ENCODE peak calls at places on chromosomes 13 and 19, in seven cellular contexts. R is endothelial cell of umbilical vein, E is fibroblast of lung, X is neural progenitor cell, C is HCT116, G is hepatocyte, K is mammary epithelial cell. B is an unnamed sample. For H3K4me1, the result is how much of the 10 kb centered on the place peaks cover.

GRCh38 chr13:50713849-50714248 is 129.6 kb downstream of the DLEU7 start:
- DNase-seq in E (peak), K (peak), C (no peak), X (no peak), R (no peak), G (no peak), B (no peak)

GRCh38 chr13:23399254-23399796 is 34.2 kb downstream of the SACS start:
- DNase-seq in G (peak), X (peak), R (no peak), C (no peak), K (no peak), E (no peak), B (no peak)

GRCh38 chr13:59633290-59633689 is 530.4 kb downstream of the DIAPH3 start:
- DNase-seq in G (no peak), E (no peak), R (peak), X (no peak), C (no peak), K (no peak), B (no peak)

GRCh38 chr19:19554074-19555023 is 16.3 kb downstream of the CILP2 start:
- DNase-seq in K (no peak), E (peak), X (peak), C (no peak), G (peak), R (no peak), B (peak)

GRCh38 chr13:48437381-48437780 is 24.5 kb upstream of the LPAR6 start:
- DNase-seq in X (no peak), C (no peak), R (peak), E (peak), G (no peak), K (no peak), B (peak)

GRCh38 chr13:51905787-51906186 is 44.0 kb downstream of the CCDC70 start:
- DNase-seq in X (no peak), G (no peak), C (no peak), E (no peak), K (peak), R (no peak), B (no peak)

GRCh38 chr13:112106467-112107141 is 39.7 kb downstream of the SOX1 start:
- DNase-seq in K (no peak), C (no peak), G (no peak), E (no peak), X (peak), R (no peak), B (no peak)

GRCh38 chr13:91314888-91315287 is 32.6 kb upstream of the MIR17HG start:
- DNase-seq in E (no peak), K (no peak), C (no peak), G (no peak), X (no peak), R (no peak), B (no peak)

GRCh38 chr19:14933506-14933905 is 7.8 kb upstream of the OR7C2 start:
- DNase-seq in K (peak), C (no peak), G (no peak), R (no peak), E (no peak), X (no peak), B (no peak)

GRCh38 chr19:16899566-16900075 is 10.8 kb downstream of the F2RL3 start:
- DNase-seq in K (peak), R (peak), X (peak), E (peak), G (peak), C (peak), B (no peak)

GRCh38 chr13:99797716-99798115 is 173.9 kb downstream of the ZIC5 start:
- DNase-seq in K (no peak), G (no peak), E (no peak), R (no peak), X (no peak), C (no peak), B (no peak)

GRCh38 chr19:49801966-49802661 is 11.0 kb downstream of the FUZ start:
- DNase-seq in K (no peak), C (no peak), G (peak), E (peak), R (peak), X (peak), B (peak)

GRCh38 chr13:29493796-29494195 is 101.7 kb downstream of the SLC7A1 start:
- DNase-seq in X (no peak), E (no peak), C (no peak), K (no peak), G (no peak), R (no peak), B (no peak)

DNA sequence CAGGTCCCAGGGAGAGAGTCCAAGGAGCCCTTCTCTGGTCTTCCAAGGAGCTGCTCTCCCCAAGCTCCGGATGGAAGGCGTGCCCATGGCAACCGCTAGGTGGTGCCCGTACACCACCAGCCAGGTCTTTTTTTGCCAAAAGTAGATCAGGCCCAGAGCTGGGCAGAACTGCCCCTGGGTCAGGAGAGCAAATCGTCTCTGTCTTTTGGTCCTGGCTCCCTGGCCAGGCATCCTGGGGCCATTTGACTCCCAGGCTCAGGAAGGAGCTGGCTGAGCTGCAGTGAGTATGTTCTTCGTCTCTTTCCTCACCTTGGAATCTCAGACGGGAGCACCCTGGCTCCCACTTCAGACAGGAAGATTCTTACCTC is 24.6 kb upstream of the BCL3 start:
- DNase-seq in K (peak), X (peak), E (peak), G (peak), R (peak), C (peak), B (peak)
- H3K27ac ChIP-seq in K (no peak), X (no peak), E (no peak), G (peak), R (no peak), C (peak), B (no peak)

GRCh38 chr19:34184880-34185491 is 12.7 kb downstream of the LSM14A start:
- DNase-seq in R (no peak), E (peak), K (no peak), C (no peak), G (no peak), X (no peak), B (no peak)

GRCh38 chr19:34180273-34180672 is 8.0 kb downstream of the LSM14A start:
- DNase-seq in G (no peak), C (no peak), K (no peak), E (no peak), R (no peak), X (no peak), B (no peak)

GRCh38 chr19:34181111-34181864 is 9.0 kb downstream of the LSM14A start:
- DNase-seq in K (no peak), R (no peak), C (no peak), G (no peak), X (no peak), E (no peak), B (no peak)

GRCh38 chr19:34180709-34181108 is 8.4 kb downstream of the LSM14A start:
- DNase-seq in E (no peak), K (no peak), R (no peak), G (no peak), X (no peak), C (no peak), B (no peak)

DNA sequence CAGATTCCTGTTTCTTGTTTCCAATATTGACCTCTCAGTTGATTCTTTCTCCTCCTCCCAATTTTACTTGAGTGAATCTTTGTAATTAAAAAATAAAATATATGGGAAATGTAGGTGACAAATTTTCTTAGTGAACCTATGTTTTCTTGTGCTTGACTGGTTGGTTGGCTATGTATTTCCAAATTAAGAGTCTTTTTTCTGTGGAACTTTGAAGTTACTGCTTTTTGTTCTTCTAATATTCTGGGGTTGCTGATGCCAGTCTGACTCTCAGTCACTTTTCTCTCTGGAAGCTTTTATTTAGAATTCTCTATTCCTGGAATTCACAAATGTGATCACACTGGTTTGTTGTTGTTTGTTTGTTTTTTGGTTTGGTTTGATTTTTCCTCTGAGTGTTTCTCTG is 9.8 kb downstream of the LSM14A start:
- DNase-seq in K (no peak), X (no peak), C (no peak), G (no peak), E (no peak), R (no peak), B (no peak)
- H3K4me1 ChIP-seq in K (under half), X (under half), C (under half), G (under half), E (under half), R (under half), B (under half)

GRCh38 chr19:5147971-5148793 is 179.3 kb downstream of the KDM4B start:
- DNase-seq in G (no peak), R (no peak), K (no peak), E (no peak), X (no peak), C (no peak), B (peak)

GRCh38 chr19:5147074-5147970 is 178.4 kb downstream of the KDM4B start:
- DNase-seq in C (no peak), R (no peak), X (no peak), G (no peak), E (no peak), K (no peak), B (no peak)

GRCh38 chr19:5149930-5150329 is 181.0 kb downstream of the KDM4B start:
- DNase-seq in E (no peak), C (no peak), G (no peak), K (no peak), X (no peak), R (no peak), B (no peak)

GRCh38 chr19:5149508-5149907 is 180.6 kb downstream of the KDM4B start:
- DNase-seq in X (no peak), R (no peak), G (no peak), C (no peak), E (no peak), K (no peak), B (no peak)

GRCh38 chr19:5148794-5149190 is 179.9 kb downstream of the KDM4B start:
- DNase-seq in X (no peak), E (no peak), K (no peak), C (no peak), G (peak), R (no peak), B (no peak)
- TF ChIP-seq EZH2 in X (no peak), E (no peak), K (no peak), C (no peak), G (no peak), R (no peak), B (no peak)

DNA sequence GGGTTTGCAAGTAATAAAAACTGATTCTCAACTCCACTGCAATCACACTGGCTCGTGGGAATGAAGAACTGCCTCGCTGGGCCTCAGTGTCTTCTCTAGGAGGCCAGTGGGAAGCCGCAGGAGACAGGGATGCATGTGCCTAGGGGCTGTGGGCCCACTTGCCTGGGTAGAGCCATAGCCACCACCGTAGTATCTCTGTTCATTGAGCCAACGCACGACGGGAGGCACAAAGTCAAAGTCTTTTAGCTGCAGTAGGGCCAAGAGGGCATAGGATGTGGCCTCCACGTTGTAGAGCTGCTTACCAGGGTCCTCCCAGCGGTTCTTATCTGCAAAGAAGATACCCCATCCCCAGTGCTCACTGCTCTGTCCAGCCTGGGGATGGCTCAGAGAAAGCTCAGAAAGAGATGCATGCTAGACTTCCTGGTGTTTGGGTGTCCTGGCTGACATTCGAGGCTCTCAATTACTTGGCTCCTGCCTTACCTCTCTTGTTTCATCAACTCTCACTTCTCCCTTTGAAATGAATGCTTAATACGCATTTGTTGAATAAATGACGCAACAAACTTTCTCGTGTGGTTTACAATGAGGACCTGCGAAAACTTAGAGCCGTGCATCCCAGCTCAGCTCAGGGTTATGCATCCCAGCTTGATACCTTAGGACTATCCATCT is 16.1 kb upstream of the TNFSF14 start:
- DNase-seq in X (no peak), R (no peak), E (no peak), G (no peak), C (no peak), K (no peak), B (no peak)
- H3K27ac ChIP-seq in X (no peak), R (no peak), E (no peak), G (no peak), C (no peak), K (no peak), B (no peak)

GRCh38 chr19:40809358-40810086 is 10.5 kb downstream of the EGLN2 start:
- DNase-seq in C (no peak), R (no peak), E (no peak), K (no peak), X (no peak), G (no peak), B (no peak)

GRCh38 chr19:40808021-40808325 is 9.0 kb downstream of the EGLN2 start:
- DNase-seq in E (no peak), X (no peak), G (no peak), R (no peak), K (no peak), C (no peak), B (no peak)

GRCh38 chr19:40810160-40810559 is 11.2 kb downstream of the EGLN2 start:
- DNase-seq in K (no peak), X (no peak), G (no peak), R (no peak), E (no peak), C (no peak), B (no peak)

GRCh38 chr19:40807147-40808020 is 8.4 kb downstream of the EGLN2 start:
- DNase-seq in X (peak), C (no peak), K (no peak), G (peak), R (no peak), E (no peak), B (no peak)

GRCh38 chr19:40808497-40808896 is 9.5 kb downstream of the EGLN2 start:
- DNase-seq in G (no peak), C (no peak), R (no peak), X (no peak), E (no peak), K (no peak), B (no peak)
- H3K4me1 ChIP-seq in G (half or more), C (half or more), R (under half), X (under half), E (under half), K (under half), B (under half)

GRCh38 chr19:33921165-33921564 is 124.5 kb downstream of the KCTD15 start:
- DNase-seq in C (no peak), E (no peak), R (no peak), G (no peak), K (no peak), X (no peak), B (no peak)
- TF ChIP-seq EZH2 in C (no peak), E (no peak), R (no peak), G (no peak), K (no peak), X (no peak), B (no peak)

GRCh38 chr19:13133241-13133870 is 15.3 kb downstream of the NACC1 start:
- DNase-seq in G (peak), X (no peak), K (no peak), E (no peak), R (peak), C (no peak), B (no peak)
- H3K27ac ChIP-seq in G (no peak), X (no peak), K (no peak), E (peak), R (no peak), C (no peak), B (no peak)

DNA sequence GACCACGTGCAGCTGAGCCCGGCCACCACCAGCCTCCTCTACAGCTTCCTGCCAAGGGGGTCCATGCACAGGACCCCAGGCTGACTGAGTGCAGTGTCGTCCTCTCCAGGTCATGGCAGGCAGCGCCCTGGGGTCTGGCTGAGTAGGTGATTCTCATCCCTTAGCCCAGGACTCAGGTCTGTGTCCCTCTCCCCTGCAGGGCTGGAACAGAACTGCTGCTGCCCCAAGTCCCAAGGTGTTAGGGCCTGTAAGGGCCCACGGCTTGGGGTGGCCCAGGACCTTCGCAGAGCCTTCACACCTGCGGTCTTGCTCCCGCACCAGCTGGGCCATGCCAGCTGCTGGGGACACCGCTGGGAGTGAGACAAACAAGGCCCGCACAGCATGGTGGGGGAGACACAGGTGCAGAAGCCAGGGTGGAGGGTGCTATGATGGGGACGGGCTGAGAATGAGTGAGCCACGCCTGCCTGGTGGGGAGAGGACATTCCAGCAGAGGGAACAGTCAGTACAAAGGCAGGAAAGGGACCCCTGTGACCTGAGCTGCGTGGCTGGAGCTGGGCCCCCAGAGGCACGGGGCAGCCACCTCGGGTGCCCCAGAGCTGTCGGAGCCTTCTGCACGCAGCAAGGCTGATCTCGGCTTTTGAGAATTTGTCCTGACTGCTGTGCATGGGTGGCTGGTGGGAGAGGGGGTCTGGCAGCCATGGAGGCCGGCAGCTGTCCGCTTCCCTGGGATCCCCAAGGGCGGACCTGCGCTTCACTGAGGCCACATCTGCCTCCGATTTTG is 11.9 kb downstream of the PLEKHF1 start:
- DNase-seq in C (no peak), K (no peak), R (no peak), X (no peak), E (no peak), G (no peak), B (no peak)
- H3K4me1 ChIP-seq in C (under half), K (under half), R (under half), X (under half), E (under half), G (under half), B (under half)

DNA sequence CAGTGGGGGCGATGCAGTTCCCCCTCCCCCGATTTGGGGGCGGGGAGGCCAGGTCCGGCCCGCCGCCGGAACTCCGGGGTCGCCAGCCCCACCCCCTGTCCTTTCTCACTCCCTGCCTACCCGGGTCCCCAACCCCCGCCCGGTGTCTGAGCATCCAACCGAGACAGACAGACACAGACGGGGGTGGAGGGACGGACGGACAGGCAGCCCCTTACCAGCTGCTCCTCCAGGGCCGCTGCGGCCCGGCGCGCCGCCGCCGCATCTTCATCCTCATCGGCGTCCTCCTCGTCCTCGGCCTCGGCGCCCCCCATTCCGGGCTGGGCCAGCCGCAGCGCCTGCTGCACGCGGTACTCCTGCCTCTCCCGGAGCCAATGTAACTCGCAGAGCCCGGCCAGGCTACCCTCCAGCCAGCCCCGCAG is 372 bp downstream of the DACT3 start:
- DNase-seq in E (no peak), G (no peak), X (peak), R (no peak), C (no peak), K (no peak), B (no peak)
- TF ChIP-seq EZH2 in E (no peak), G (no peak), X (no peak), R (peak), C (no peak), K (no peak), B (no peak)

GRCh38 chr13:113817860-113818691 is 45.8 kb downstream of the GAS6 start:
- DNase-seq in K (no peak), R (peak), G (no peak), E (no peak), X (no peak), C (no peak), B (no peak)
- H3K27ac ChIP-seq in K (no peak), R (peak), G (no peak), E (peak), X (no peak), C (no peak), B (no peak)

B was measured in A673.